ENCODE peak calls at places on chromosome 14, in six cellular contexts. C is LoVo, B is iris pigment epithelial cell, D is breast epithelium, R is RPMI7951, K is T-helper 9 cell. P is an unnamed sample.

GRCh38 chr14:68672609-68673285 is 120.1 kb downstream of the ZFP36L1 start:
- DNase-seq in D (no peak), C (no peak), R (no peak), B (no peak), K (no peak), P (no peak)

GRCh38 chr14:85313801-85314207 is 216.1 kb upstream of the FLRT2 start:
- DNase-seq in R (no peak), D (no peak), K (no peak), C (no peak), B (peak), P (no peak)

GRCh38 chr14:54667764-54668163 is 100.8 kb downstream of the SAMD4A start:
- DNase-seq in B (no peak), C (no peak), R (no peak), K (no peak), D (no peak), P (no peak)

GRCh38 chr14:74491952-74492351 is 1.2 kb downstream of the NPC2 start:
- DNase-seq in C (peak), D (no peak), R (peak), B (peak), K (no peak), P (peak)

GRCh38 chr14:103023881-103024473 is 33.4 kb downstream of the CDC42BPB start:
- DNase-seq in R (peak), K (no peak), C (no peak), D (no peak), B (peak), P (peak)

GRCh38 chr14:87066221-87066817 is 926.7 kb downstream of the GALC start:
- DNase-seq in K (no peak), D (no peak), R (no peak), B (no peak), C (no peak), P (peak)

GRCh38 chr14:34498684-34499412 is 36.8 kb upstream of the SPTSSA start:
- DNase-seq in R (peak), B (peak), K (no peak), D (no peak), C (peak), P (peak)

GRCh38 chr14:34665785-34666425 is 36.0 kb upstream of the SNX6 start:
- DNase-seq in K (no peak), R (peak), C (no peak), D (no peak), B (peak), P (peak)

GRCh38 chr14:61461808-61462275 is 140.5 kb downstream of the PRKCH start:
- DNase-seq in B (peak), C (peak), D (no peak), R (peak), K (no peak), P (peak)

GRCh38 chr14:85281921-85282320 is 248.0 kb upstream of the FLRT2 start:
- DNase-seq in B (peak), D (no peak), K (no peak), R (no peak), C (no peak), P (no peak)

GRCh38 chr14:101899263-101899662 is 65.1 kb upstream of the DYNC1H1 start:
- DNase-seq in C (no peak), K (no peak), R (no peak), B (no peak), D (no peak), P (no peak)

GRCh38 chr14:54394596-54394995 is 2.2 kb upstream of the CDKN3 start:
- DNase-seq in B (no peak), C (no peak), K (no peak), D (no peak), R (no peak), P (no peak)

GRCh38 chr14:89207925-89208328 is 209.1 kb downstream of the FOXN3 start:
- DNase-seq in D (no peak), C (no peak), K (no peak), B (no peak), R (no peak), P (no peak)

GRCh38 chr14:98733536-98733935 is 538.5 kb downstream of the BCL11B start:
- DNase-seq in R (no peak), C (no peak), K (no peak), D (no peak), B (no peak), P (no peak)

GRCh38 chr14:31449971-31450610 is 7.2 kb downstream of the DTD2 start:
- DNase-seq in R (peak), B (peak), C (no peak), D (no peak), K (no peak), P (peak)

GRCh38 chr14:81164167-81164774 is 56.5 kb downstream of the GTF2A1 start:
- DNase-seq in R (peak), B (peak), K (peak), C (peak), D (no peak), P (peak)

GRCh38 chr14:68309631-68310030 is 483.2 kb downstream of the ZFP36L1 start:
- DNase-seq in B (no peak), D (no peak), K (no peak), R (peak), C (no peak), P (no peak)

GRCh38 chr14:59435106-59435505 is 30.1 kb downstream of the GPR135 start:
- DNase-seq in D (no peak), B (no peak), K (no peak), R (no peak), C (no peak), P (no peak)

GRCh38 chr14:21047378-21047781 is 5.2 kb downstream of the RNASE7 start:
- DNase-seq in B (no peak), D (no peak), K (no peak), C (no peak), R (no peak), P (no peak)

GRCh38 chr14:61802010-61802621 is 39.9 kb downstream of the SNAPC1 start:
- DNase-seq in C (no peak), K (no peak), R (no peak), B (no peak), D (no peak), P (no peak)

GRCh38 chr14:78153069-78153351 is 17.2 kb upstream of the NRXN3 start:
- DNase-seq in C (no peak), K (no peak), B (peak), D (no peak), R (peak), P (no peak)